ENCODE peak calls at places on chromosomes 6 and 20, in four cellular contexts. Z is breast epithelium, W is IMR-90, D is A673. P is an unnamed sample.

GRCh38 chr6:22349051-22349450 is 52.2 kb upstream of the PRL start:
- DNase-seq in Z (no peak), D (no peak), W (no peak), P (no peak)

GRCh38 chr6:157143885-157144795 is 179.2 kb downstream of the TMEM242 start:
- DNase-seq in Z (no peak), W (peak), D (no peak), P (no peak)

GRCh38 chr6:37332894-37333293 is 20.9 kb upstream of the RNF8 start:
- DNase-seq in Z (no peak), W (no peak), D (no peak), P (no peak)

GRCh38 chr6:137211910-137212309 is 7.3 kb downstream of the IFNGR1 start:
- DNase-seq in Z (no peak), D (no peak), W (no peak), P (no peak)

GRCh38 chr20:63536997-63537524 is at the start of gene PTK6:
- DNase-seq in D (no peak), W (no peak), Z (peak), P (no peak)

GRCh38 chr20:835220-836045 is 1.9 kb downstream of the FAM110A start:
- DNase-seq in Z (no peak), D (no peak), W (no peak), P (no peak)

GRCh38 chr6:28980797-28981390 is 24.2 kb downstream of the ZNF311 start:
- DNase-seq in D (peak), Z (peak), W (peak), P (peak)

GRCh38 chr6:76876922-76877553 is 586.3 kb downstream of the HTR1B start:
- DNase-seq in Z (no peak), W (peak), D (peak), P (no peak)

GRCh38 chr20:31608256-31608980 is 3.3 kb downstream of the ID1 start:
- DNase-seq in W (peak), D (no peak), Z (peak), P (peak)

GRCh38 chr20:44134897-44135810 is 51.8 kb downstream of the JPH2 start:
- DNase-seq in Z (no peak), D (no peak), W (no peak), P (no peak)

GRCh38 chr6:22442826-22443225 is 126.5 kb upstream of the HDGFL1 start:
- DNase-seq in D (no peak), Z (no peak), W (peak), P (peak)

GRCh38 chr6:149541139-149541538 is 4.7 kb downstream of the PPIL4 start:
- DNase-seq in Z (no peak), W (no peak), D (no peak), P (no peak)

GRCh38 chr6:157143171-157143884 is 180.0 kb downstream of the TMEM242 start:
- DNase-seq in Z (no peak), W (peak), D (no peak), P (peak)

GRCh38 chr6:121666809-121667208 is 231.4 kb downstream of the GJA1 start:
- DNase-seq in W (peak), Z (no peak), D (peak), P (peak)

GRCh38 chr6:119110601-119111548 is 32.4 kb upstream of the FAM184A start:
- DNase-seq in W (peak), Z (peak), D (peak), P (peak)

GRCh38 chr6:129340983-129341382 is 369.0 kb downstream of the ARHGAP18 start:
- DNase-seq in D (no peak), Z (no peak), W (peak), P (peak)

GRCh38 chr20:63000036-63000435 is 6.7 kb downstream of the BHLHE23 start:
- DNase-seq in W (no peak), Z (no peak), D (no peak), P (no peak)

GRCh38 chr6:135496805-135497411 is 632 bp downstream of the AHI1 start:
- DNase-seq in W (no peak), Z (no peak), D (peak), P (no peak)

GRCh38 chr6:81847866-81848265 is 95.4 kb upstream of the TENT5A start:
- DNase-seq in D (no peak), W (no peak), Z (no peak), P (no peak)

GRCh38 chr6:438634-439170 is 47.1 kb downstream of the IRF4 start:
- DNase-seq in Z (no peak), D (no peak), W (no peak), P (no peak)

GRCh38 chr20:1207293-1207884 is 4.1 kb downstream of the C20orf202 start:
- DNase-seq in D (no peak), Z (no peak), W (no peak), P (no peak)

GRCh38 chr6:153767127-153767526 is 271.9 kb upstream of the OPRM1 start:
- DNase-seq in Z (no peak), D (no peak), W (no peak), P (no peak)

GRCh38 chr6:78526432-78526831 is 340.9 kb upstream of the IRAK1BP1 start:
- DNase-seq in Z (no peak), W (no peak), D (no peak), P (no peak)

GRCh38 chr6:17389274-17389847 is 4.0 kb upstream of the CAP2 start:
- DNase-seq in W (peak), D (no peak), Z (no peak), P (peak)

GRCh38 chr6:97440590-97441176 is 157.7 kb upstream of the MMS22L start:
- DNase-seq in W (peak), D (peak), Z (no peak), P (peak)

GRCh38 chr6:77433888-77434287 is 29.4 kb downstream of the HTR1B start:
- DNase-seq in Z (no peak), W (no peak), D (no peak), P (no peak)

GRCh38 chr6:169720207-169720855 is 4.0 kb downstream of the PHF10 start:
- DNase-seq in W (no peak), D (no peak), Z (no peak), P (no peak)
- TF ChIP-seq CTCF in W (no peak), D (no peak), Z (no peak), P (peak)

DNA sequence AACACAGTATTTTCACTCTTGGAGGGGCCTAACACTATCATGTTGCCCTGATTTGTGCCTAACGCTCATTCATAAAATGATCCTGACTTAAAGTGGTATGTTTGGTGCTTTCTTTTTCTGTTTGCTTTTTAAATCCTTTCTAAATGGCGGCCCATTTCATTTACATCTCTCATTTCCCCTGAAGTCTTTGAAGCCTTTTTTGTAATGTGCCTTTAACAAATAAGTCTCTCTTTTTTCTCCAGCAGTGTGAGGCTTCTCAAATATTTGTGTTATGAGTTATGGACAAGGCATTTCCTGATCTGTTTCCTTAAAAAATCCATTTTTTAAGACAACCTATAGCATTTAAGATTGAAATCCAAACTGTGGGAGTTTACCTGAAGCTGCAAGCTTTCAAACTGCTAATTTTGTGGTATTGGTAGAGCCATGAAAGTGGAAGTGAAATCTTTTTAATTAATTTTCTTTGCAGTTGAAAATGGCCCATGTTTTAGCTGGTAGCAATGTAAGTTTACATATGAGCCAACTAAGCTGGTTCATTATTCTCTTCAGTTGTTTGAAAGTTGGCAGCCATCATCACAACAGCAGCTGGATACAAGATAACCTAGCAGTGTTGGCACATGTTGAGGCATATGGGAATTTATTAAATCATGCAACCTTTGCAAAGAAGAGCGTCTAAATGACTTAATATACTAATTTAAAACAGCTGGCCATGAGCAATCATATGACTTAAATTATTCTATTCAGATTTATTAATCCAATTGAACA is 469.7 kb downstream of the CDKAL1 start:
- DNase-seq in Z (no peak), W (peak), D (peak), P (peak)
- H3K4me3 ChIP-seq in Z (no peak), W (no peak), D (no peak), P (no peak)

GRCh38 chr6:110341671-110342304 is 16.4 kb downstream of the METTL24 start:
- DNase-seq in W (peak), Z (no peak), D (no peak), P (no peak)
- TF ChIP-seq CTCF in W (peak), Z (peak), D (peak), P (peak)

GRCh38 chr6:98847767-98848538 is 13.6 kb downstream of the POU3F2 start:
- DNase-seq in Z (no peak), W (no peak), D (no peak), P (no peak)

GRCh38 chr6:98845201-98846020 is 11.0 kb downstream of the POU3F2 start:
- DNase-seq in W (peak), D (peak), Z (peak), P (peak)

GRCh38 chr6:98844244-98845161 is 10.1 kb downstream of the POU3F2 start:
- DNase-seq in D (peak), W (no peak), Z (no peak), P (no peak)

GRCh38 chr6:98847392-98847766 is 13.0 kb downstream of the POU3F2 start:
- DNase-seq in D (no peak), W (no peak), Z (no peak), P (no peak)

DNA sequence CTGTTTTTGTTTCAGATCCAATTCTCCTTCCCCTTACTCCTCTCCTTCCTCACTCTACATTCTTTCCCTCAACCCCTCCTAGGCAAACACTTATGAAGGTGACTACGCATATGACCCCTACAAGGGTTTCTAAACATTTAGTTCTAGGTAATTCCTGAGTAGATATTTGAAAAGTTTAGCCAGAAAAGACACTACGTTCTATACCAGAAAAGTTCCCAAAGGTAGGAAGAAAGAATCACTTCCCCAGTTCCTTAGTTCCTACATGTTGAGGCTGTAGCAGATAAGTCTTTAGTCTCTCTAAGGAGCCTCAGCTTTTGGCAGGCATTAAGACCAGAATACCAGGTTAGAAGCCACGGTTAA is 11.6 kb downstream of the POU3F2 start:
- DNase-seq in Z (no peak), D (no peak), W (no peak), P (no peak)
- H3K4me3 ChIP-seq in Z (no peak), D (peak), W (no peak), P (no peak)

DNA sequence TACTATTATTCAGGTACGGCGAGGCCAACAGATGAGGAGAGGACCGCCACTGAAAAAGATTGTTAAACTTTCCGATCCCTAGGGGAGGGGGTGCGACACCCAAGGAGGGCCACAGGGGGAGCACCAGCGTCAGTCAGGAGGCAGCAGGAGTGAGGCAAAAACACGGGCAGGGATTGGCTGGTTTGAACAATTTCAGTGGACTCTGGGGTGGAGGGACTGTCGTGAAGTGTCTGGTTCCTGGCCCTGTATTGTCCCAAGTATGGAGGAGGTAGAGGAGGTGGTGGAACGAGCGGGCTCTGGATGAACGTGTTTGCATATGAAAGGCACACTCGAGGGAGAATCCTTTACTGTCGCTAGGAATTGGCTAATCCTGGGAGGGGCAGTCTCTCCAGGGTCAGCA is 32.5 kb upstream of the MCUR1 start:
- DNase-seq in W (no peak), Z (no peak), D (peak), P (no peak)
- TF ChIP-seq CTCF in W (no peak), Z (no peak), D (peak), P (no peak)

GRCh38 chr6:15263780-15264374 is 18.0 kb downstream of the JARID2 start:
- DNase-seq in D (no peak), W (no peak), Z (no peak), P (no peak)

GRCh38 chr6:15265787-15266186 is 19.9 kb downstream of the JARID2 start:
- DNase-seq in Z (no peak), D (peak), W (no peak), P (no peak)

GRCh38 chr6:15264412-15264811 is 18.5 kb downstream of the JARID2 start:
- DNase-seq in Z (no peak), W (no peak), D (no peak), P (no peak)

GRCh38 chr6:15266423-15266996 is 20.6 kb downstream of the JARID2 start:
- DNase-seq in W (no peak), D (peak), Z (no peak), P (no peak)

GRCh38 chr6:15264902-15265761 is 19.3 kb downstream of the JARID2 start:
- DNase-seq in W (peak), D (peak), Z (no peak), P (peak)
- H3K4me3 ChIP-seq in W (no peak), D (peak), Z (no peak), P (no peak)

GRCh38 chr6:52049252-52050050 is 38.0 kb downstream of the PKHD1 start:
- DNase-seq in W (peak), Z (no peak), D (peak), P (peak)
- TF ChIP-seq CTCF in W (peak), Z (peak), D (peak), P (peak)

GRCh38 chr6:108805611-108806181 is 42.5 kb upstream of the ARMC2 start:
- DNase-seq in D (no peak), Z (no peak), W (no peak), P (no peak)
- H3K4me3 ChIP-seq in D (no peak), Z (no peak), W (no peak), P (no peak)